ENCODE peak calls at places on chromosomes 3 and 15, in four cellular contexts. One of them, this sample, is unnamed.
A peak's percentile ranks its signal among the peaks of the same experiment; 100 is the strongest.

GRCh38 chr3:46442591-46443530 is 21.8 kb downstream of the LTF start:
- DNase-seq in AG08395: no peak
- DNase-seq in HFF-Myc: peak; percentile 16
- DNase-seq in HEK293T: no peak
- DNase-seq in this sample: no peak

GRCh38 chr15:85795669-85796305 is 1.1 kb upstream of the KLHL25 start:
- DNase-seq in AG08395: no peak
- DNase-seq in HFF-Myc: no peak
- DNase-seq in HEK293T: no peak
- DNase-seq in this sample: no peak

GRCh38 chr3:65619391-65620298 is 419.1 kb downstream of the MAGI1 start:
- DNase-seq in AG08395: no peak
- DNase-seq in HFF-Myc: peak; percentile 25
- DNase-seq in HEK293T: peak; percentile 40
- DNase-seq in this sample: peak; percentile 57

GRCh38 chr3:147419062-147419701 is 10.0 kb downstream of the ZIC1 start:
- DNase-seq in AG08395: peak; percentile 57
- DNase-seq in HFF-Myc: peak; percentile 10
- DNase-seq in HEK293T: no peak
- DNase-seq in this sample: peak; percentile 74

GRCh38 chr3:112741956-112742355 is 101.0 kb upstream of the CCDC80 start:
- DNase-seq in AG08395: no peak
- DNase-seq in HFF-Myc: no peak
- DNase-seq in HEK293T: no peak
- DNase-seq in this sample: no peak

GRCh38 chr3:10196389-10197052 is 31.8 kb downstream of the IRAK2 start:
- DNase-seq in AG08395: no peak
- DNase-seq in HFF-Myc: no peak
- DNase-seq in HEK293T: no peak
- DNase-seq in this sample: peak; percentile 28

GRCh38 chr3:52829906-52830463 is 487 bp downstream of the ITIH4 start:
- DNase-seq in AG08395: no peak
- DNase-seq in HFF-Myc: no peak
- DNase-seq in HEK293T: no peak
- DNase-seq in this sample: no peak

GRCh38 chr3:4584537-4585249 is 91.5 kb downstream of the ITPR1 start:
- DNase-seq in AG08395: no peak
- DNase-seq in HFF-Myc: no peak
- DNase-seq in HEK293T: no peak
- DNase-seq in this sample: no peak

GRCh38 chr3:122577409-122578028 is at the start of gene PARP15:
- DNase-seq in AG08395: no peak
- DNase-seq in HFF-Myc: no peak
- DNase-seq in HEK293T: no peak
- DNase-seq in this sample: no peak

GRCh38 chr3:147812186-147812911 is 403.2 kb downstream of the ZIC1 start:
- DNase-seq in AG08395: no peak
- DNase-seq in HFF-Myc: no peak
- DNase-seq in HEK293T: no peak
- DNase-seq in this sample: no peak

GRCh38 chr3:160402249-160403027 is 3.0 kb downstream of the SMC4 start:
- DNase-seq in AG08395: no peak
- DNase-seq in HFF-Myc: no peak
- DNase-seq in HEK293T: no peak
- DNase-seq in this sample: no peak

GRCh38 chr3:74537164-74537563 is 77.3 kb downstream of the CNTN3 start:
- DNase-seq in AG08395: peak; percentile 80
- DNase-seq in HFF-Myc: peak; percentile 11
- DNase-seq in HEK293T: no peak
- DNase-seq in this sample: no peak

GRCh38 chr3:192817053-192817452 is 89.7 kb upstream of the FGF12 start:
- DNase-seq in AG08395: peak; percentile 38
- DNase-seq in HFF-Myc: peak; percentile 25
- DNase-seq in HEK293T: no peak
- DNase-seq in this sample: no peak

GRCh38 chr15:90040618-90041017 is 39.5 kb downstream of the ZNF710 start:
- DNase-seq in AG08395: no peak
- DNase-seq in HFF-Myc: no peak
- DNase-seq in HEK293T: no peak
- DNase-seq in this sample: peak; percentile 41

GRCh38 chr3:52366527-52366926 is 50.4 kb downstream of the DNAH1 start:
- DNase-seq in AG08395: no peak
- DNase-seq in HFF-Myc: no peak
- DNase-seq in HEK293T: no peak
- DNase-seq in this sample: no peak

GRCh38 chr15:101262551-101262950 is 10.7 kb upstream of the CHSY1 start:
- DNase-seq in AG08395: peak; percentile 38
- DNase-seq in HFF-Myc: no peak
- DNase-seq in HEK293T: no peak
- DNase-seq in this sample: no peak

GRCh38 chr3:113103588-113103987 is 107.8 kb upstream of the BOC start:
- DNase-seq in AG08395: no peak
- DNase-seq in HFF-Myc: no peak
- DNase-seq in HEK293T: no peak
- DNase-seq in this sample: no peak

GRCh38 chr3:149958171-149958796 is 12.4 kb downstream of the PFN2 start:
- DNase-seq in AG08395: no peak
- DNase-seq in HFF-Myc: no peak
- DNase-seq in HEK293T: no peak
- DNase-seq in this sample: no peak

GRCh38 chr15:75921732-75922703 is 18.3 kb downstream of the FBXO22 start:
- DNase-seq in AG08395: peak; percentile 31
- DNase-seq in HFF-Myc: peak; percentile 54
- DNase-seq in HEK293T: peak; percentile 30
- DNase-seq in this sample: no peak

GRCh38 chr3:9747267-9747666 is 2.5 kb upstream of the OGG1 start:
- DNase-seq in AG08395: peak; percentile 49
- DNase-seq in HFF-Myc: no peak
- DNase-seq in HEK293T: no peak
- DNase-seq in this sample: no peak

GRCh38 chr15:69629631-69630161 is 177.1 kb downstream of the RPLP1 start:
- DNase-seq in AG08395: no peak
- DNase-seq in HFF-Myc: no peak
- DNase-seq in HEK293T: no peak
- DNase-seq in this sample: no peak

GRCh38 chr3:14253983-14254382 is 75.4 kb downstream of the LSM3 start:
- DNase-seq in AG08395: no peak
- DNase-seq in HFF-Myc: no peak
- DNase-seq in HEK293T: no peak
- DNase-seq in this sample: no peak

GRCh38 chr3:58204713-58205112 is 6.1 kb downstream of the DNASE1L3 start:
- DNase-seq in AG08395: no peak
- DNase-seq in HFF-Myc: no peak
- DNase-seq in HEK293T: no peak
- DNase-seq in this sample: no peak

GRCh38 chr3:140595295-140595694 is 82.6 kb upstream of the TRIM42 start:
- DNase-seq in AG08395: no peak
- DNase-seq in HFF-Myc: no peak
- DNase-seq in HEK293T: no peak
- DNase-seq in this sample: no peak

GRCh38 chr3:30332196-30333021 is 274.0 kb upstream of the TGFBR2 start:
- DNase-seq in AG08395: no peak
- DNase-seq in HFF-Myc: no peak
- DNase-seq in HEK293T: no peak
- DNase-seq in this sample: no peak